ENCODE peak calls at places on chromosomes 13 and 19, in five cellular contexts. M, D, Y, L and B are unnamed samples.

GRCh38 chr19:3175761-3176714 is 2.5 kb upstream of the S1PR4 start:
- DNase-seq in M (no peak), L (no peak), D (peak; percentile 76), Y (peak; percentile 31), B (no peak)

GRCh38 chr19:19615086-19615485 is 3.4 kb downstream of the PBX4 start:
- DNase-seq in Y (no peak), L (no peak), M (no peak), D (no peak), B (no peak)

GRCh38 chr13:100388923-100389322 is 199.7 kb downstream of the GGACT start:
- DNase-seq in Y (no peak), L (no peak), M (no peak), D (no peak), B (no peak)

GRCh38 chr13:99285432-99286182 is 21.6 kb downstream of the GPR183 start:
- DNase-seq in M (no peak), Y (no peak), D (peak; percentile 22), L (peak; percentile 63), B (no peak)

GRCh38 chr13:72565893-72566292 is 161.5 kb downstream of the MZT1 start:
- DNase-seq in L (no peak), D (peak; percentile 33), M (no peak), Y (peak; percentile 31), B (no peak)

GRCh38 chr19:48403606-48404005 is 10.1 kb downstream of the GRIN2D start:
- DNase-seq in Y (peak; percentile 64), D (peak; percentile 75), L (no peak), M (no peak), B (no peak)

GRCh38 chr19:18612051-18612771 is 459 bp upstream of the TMEM59L start:
- DNase-seq in L (no peak), D (no peak), M (no peak), Y (no peak), B (no peak)

GRCh38 chr13:40057228-40057627 is 401.8 kb downstream of the COG6 start:
- DNase-seq in L (no peak), M (no peak), D (no peak), Y (no peak), B (no peak)

GRCh38 chr13:98751397-98752110 is 918 bp downstream of the SLC15A1 start:
- DNase-seq in Y (peak; percentile 50), L (no peak), M (no peak), D (peak; percentile 42), B (no peak)

GRCh38 chr13:67383358-67383757 is 153.2 kb upstream of the PCDH9 start:
- DNase-seq in D (peak; percentile 57), Y (no peak), M (no peak), L (no peak), B (no peak)

GRCh38 chr19:33438016-33438671 is 64.6 kb downstream of the CEBPG start:
- DNase-seq in L (peak; percentile 21), D (peak; percentile 34), M (no peak), Y (no peak), B (no peak)

GRCh38 chr13:100636441-100636840 is 38.2 kb downstream of the TMTC4 start:
- DNase-seq in L (no peak), D (no peak), M (no peak), Y (no peak), B (no peak)

GRCh38 chr13:73025212-73026012 is 33.4 kb upstream of the KLF5 start:
- DNase-seq in M (no peak), L (no peak), D (peak; percentile 14), Y (no peak), B (no peak)

GRCh38 chr13:40440990-40441820 is 225.2 kb downstream of the FOXO1 start:
- DNase-seq in M (no peak), L (peak; percentile 49), D (peak; percentile 69), Y (peak; percentile 47), B (peak; percentile 79)

GRCh38 chr19:15025237-15025636 is 24.0 kb upstream of the CASP14 start:
- DNase-seq in D (no peak), Y (no peak), L (no peak), M (no peak), B (no peak)

GRCh38 chr13:112226320-112227002 is 149.7 kb upstream of the SPACA7 start:
- DNase-seq in L (no peak), Y (no peak), D (no peak), M (no peak), B (peak; percentile 45)

GRCh38 chr19:3981736-3982681 is 3.3 kb downstream of the EEF2 start:
- DNase-seq in M (no peak), L (no peak), Y (no peak), D (no peak), B (no peak)

GRCh38 chr19:13920940-13921744 is 15.1 kb downstream of the CC2D1A start:
- DNase-seq in M (peak; percentile 15), D (peak; percentile 50), L (no peak), Y (peak; percentile 62), B (no peak)